ENCODE peak calls at places on chromosomes 11 and 22, in five cellular contexts. One of them, this sample, is unnamed.

GRCh38 chr11:34750692-34751405 is 130.0 kb downstream of the EHF start:
- DNase-seq in left lung: no peak
- DNase-seq in H54: no peak
- DNase-seq in Caco-2: no peak
- DNase-seq in mucosa of descending colon: no peak
- DNase-seq in this sample: no peak

GRCh38 chr22:43182118-43182517 is 4.8 kb downstream of the TTLL12 start:
- DNase-seq in left lung: no peak
- DNase-seq in H54: no peak
- DNase-seq in Caco-2: no peak
- DNase-seq in mucosa of descending colon: peak; percentile 31
- DNase-seq in this sample: no peak

GRCh38 chr11:37908224-37908558 is 1310.2 kb upstream of the RAG2 start:
- DNase-seq in left lung: no peak
- DNase-seq in H54: no peak
- DNase-seq in Caco-2: no peak
- DNase-seq in mucosa of descending colon: no peak
- DNase-seq in this sample: no peak

GRCh38 chr11:113994077-113994954 is 19.4 kb downstream of the HTR3A start:
- DNase-seq in left lung: no peak
- DNase-seq in H54: no peak
- DNase-seq in Caco-2: no peak
- DNase-seq in mucosa of descending colon: no peak
- DNase-seq in this sample: no peak

GRCh38 chr11:46352063-46352841 is 5.0 kb downstream of the DGKZ start:
- DNase-seq in left lung: no peak
- DNase-seq in H54: peak; percentile 75
- DNase-seq in Caco-2: no peak
- DNase-seq in mucosa of descending colon: peak; percentile 81
- DNase-seq in this sample: peak; percentile 65

GRCh38 chr11:11349051-11349450 is 4.0 kb downstream of the CSNK2A3 start:
- DNase-seq in left lung: no peak
- DNase-seq in H54: no peak
- DNase-seq in Caco-2: no peak
- DNase-seq in mucosa of descending colon: no peak
- DNase-seq in this sample: no peak

GRCh38 chr11:84922212-84922805 is 704.8 kb downstream of the DLG2 start:
- DNase-seq in left lung: no peak
- DNase-seq in H54: no peak
- DNase-seq in Caco-2: no peak
- DNase-seq in mucosa of descending colon: no peak
- DNase-seq in this sample: no peak

GRCh38 chr22:37030560-37031281 is 11.2 kb downstream of the MPST start:
- DNase-seq in left lung: no peak
- DNase-seq in H54: no peak
- DNase-seq in Caco-2: no peak
- DNase-seq in mucosa of descending colon: no peak
- DNase-seq in this sample: no peak

GRCh38 chr22:24827305-24827704 is 21.3 kb downstream of the SGSM1 start:
- DNase-seq in left lung: peak; percentile 66
- DNase-seq in H54: no peak
- DNase-seq in Caco-2: peak; percentile 77
- DNase-seq in mucosa of descending colon: peak; percentile 89
- DNase-seq in this sample: no peak

GRCh38 chr11:32779131-32779530 is 15.3 kb downstream of the CCDC73 start:
- DNase-seq in left lung: no peak
- DNase-seq in H54: no peak
- DNase-seq in Caco-2: no peak
- DNase-seq in mucosa of descending colon: no peak
- DNase-seq in this sample: no peak

This sample was measured in CD14-positive monocyte.